ENCODE peak calls at places on chromosomes 5 and 9, in ten cellular contexts. R, O, T, J, Z, A, C, X, W and G are unnamed samples. For H3K27me3, the result is how much of the 10 kb centered on the place peaks cover.

GRCh38 chr9:121770415-121771273 is 119.2 kb downstream of the DAB2IP start:
- DNase-seq in R (no peak), O (no peak), T (no peak), J (no peak), Z (no peak), A (peak), C (no peak), X (no peak), W (no peak), G (no peak)

GRCh38 chr5:124341066-124341943 is 405.1 kb downstream of the ZNF608 start:
- DNase-seq in R (no peak), O (no peak), T (no peak), J (no peak), Z (no peak), A (no peak), C (no peak), X (no peak), W (no peak), G (no peak)

GRCh38 chr9:82302968-82303655 is 314.5 kb downstream of the SPATA31D1 start:
- DNase-seq in R (no peak), O (no peak), T (no peak), J (no peak), Z (no peak), A (no peak), C (no peak), X (no peak), W (no peak), G (no peak)

GRCh38 chr9:129287595-129288305 is 109.7 kb upstream of the IER5L start:
- DNase-seq in R (no peak), O (no peak), T (no peak), J (no peak), Z (peak), A (no peak), C (peak), X (no peak), W (no peak), G (no peak)

GRCh38 chr5:26430323-26430722 is 608.1 kb downstream of the CDH9 start:
- DNase-seq in R (no peak), O (no peak), T (no peak), J (no peak), Z (no peak), A (no peak), C (no peak), X (no peak), W (no peak), G (no peak)

GRCh38 chr9:91948061-91948422 is 2.0 kb downstream of the ROR2 start:
- DNase-seq in R (no peak), O (peak), T (no peak), J (no peak), Z (no peak), A (no peak), C (no peak), X (no peak), W (peak), G (no peak)

GRCh38 chr9:83281306-83282255 is 218.6 kb upstream of the RASEF start:
- DNase-seq in R (no peak), O (no peak), T (peak), J (no peak), Z (no peak), A (peak), C (no peak), X (no peak), W (no peak), G (peak)

GRCh38 chr5:178984145-178985072 is 10.7 kb downstream of the GRM6 start:
- DNase-seq in R (no peak), O (no peak), T (no peak), J (no peak), Z (no peak), A (no peak), C (no peak), X (no peak), W (no peak), G (no peak)

GRCh38 chr9:83166369-83166768 is 103.4 kb upstream of the RASEF start:
- DNase-seq in R (no peak), O (no peak), T (no peak), J (no peak), Z (no peak), A (peak), C (no peak), X (no peak), W (no peak), G (peak)

DNA sequence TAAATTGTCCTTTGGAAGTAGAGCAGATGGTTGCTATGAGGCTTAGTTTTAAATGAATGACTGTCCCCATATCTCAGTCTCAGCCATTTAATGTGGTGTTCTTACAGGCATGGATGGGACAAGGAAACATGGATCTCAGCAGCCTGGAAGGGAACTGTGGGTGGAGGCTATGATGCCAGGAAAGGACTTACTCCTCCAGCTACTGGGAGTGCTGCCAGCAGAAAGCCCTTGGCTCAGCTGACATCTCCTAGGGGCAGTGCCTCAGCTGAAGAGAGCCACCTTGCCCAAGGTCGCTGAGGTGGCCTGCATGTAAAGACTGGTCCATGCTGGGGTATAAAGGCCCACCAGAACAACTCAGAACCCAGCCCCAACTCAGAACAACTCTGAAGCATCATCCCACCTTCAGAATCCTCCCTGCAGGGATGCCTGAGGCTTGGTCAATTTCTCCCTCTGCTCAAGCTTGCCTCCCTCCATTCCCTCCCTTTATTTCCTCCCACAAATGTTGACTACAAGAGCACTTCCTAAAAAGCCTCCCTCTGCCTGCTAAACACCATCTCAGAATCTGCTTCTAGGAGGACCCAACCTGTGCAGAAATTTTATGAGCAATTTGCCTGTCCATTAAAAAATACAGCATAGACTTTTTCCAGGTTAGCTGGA is 1.8 kb upstream of the PDE8B start:
- DNase-seq in R (no peak), O (no peak), T (no peak), J (no peak), Z (no peak), A (no peak), C (peak), X (no peak), W (no peak), G (no peak)
- H3K27me3 ChIP-seq in R (under half), O (under half), T (under half), J (under half), Z (under half), A (under half), C (under half), X (under half), W (half or more), G (under half)

DNA sequence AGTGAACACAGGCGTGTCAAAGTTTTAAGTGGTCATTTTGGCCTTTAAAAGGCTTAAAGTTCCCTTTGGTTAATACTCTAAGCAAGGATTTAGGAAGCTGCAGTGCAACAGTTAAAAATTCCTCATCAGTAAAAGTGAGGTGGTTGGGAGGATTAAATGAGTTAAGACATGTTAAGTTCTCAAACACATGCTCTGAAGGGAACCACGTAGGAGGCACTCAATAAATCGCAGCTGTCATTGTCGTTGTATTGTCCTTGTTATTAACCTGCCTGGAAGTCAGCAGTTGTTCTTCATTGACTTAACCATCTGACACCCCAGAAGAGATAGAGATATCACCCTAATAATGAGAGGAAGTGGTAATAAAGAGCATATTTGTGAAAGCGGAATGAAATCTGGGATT is 247.5 kb downstream of the MARCHF11 start:
- DNase-seq in R (no peak), O (peak), T (no peak), J (no peak), Z (no peak), A (no peak), C (no peak), X (no peak), W (no peak), G (no peak)
- H3K27me3 ChIP-seq in R (under half), O (under half), T (under half), J (under half), Z (under half), A (under half), C (under half), X (under half), W (under half), G (under half)

DNA sequence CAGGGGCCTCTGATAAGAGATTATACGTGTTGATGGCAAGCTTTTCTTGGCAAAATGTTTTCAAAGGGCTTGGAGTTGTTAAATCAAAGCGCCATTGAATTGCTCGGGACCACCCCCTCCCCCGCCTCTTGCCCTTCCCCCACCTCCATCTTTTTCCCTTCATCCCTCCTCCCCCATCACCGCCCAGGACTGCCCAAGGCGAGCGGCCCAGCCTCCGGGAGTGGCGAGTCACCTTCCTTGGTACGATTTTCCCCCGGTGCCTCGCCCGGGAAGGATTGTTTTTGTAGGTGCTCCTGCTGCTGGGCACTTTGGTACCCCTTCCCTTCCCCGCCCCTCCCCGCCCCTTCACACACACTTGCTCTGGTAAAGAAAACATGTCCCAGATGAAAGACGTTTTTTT is 61.2 kb downstream of the TMEM174 start:
- DNase-seq in R (no peak), O (no peak), T (no peak), J (no peak), Z (no peak), A (no peak), C (no peak), X (no peak), W (no peak), G (no peak)
- H3K27me3 ChIP-seq in R (under half), O (under half), T (under half), J (under half), Z (half or more), A (under half), C (half or more), X (under half), W (half or more), G (under half)

GRCh38 chr5:72108200-72109050 is 1.1 kb downstream of the MAP1B start:
- DNase-seq in R (no peak), O (peak), T (peak), J (peak), Z (peak), A (peak), C (peak), X (no peak), W (peak), G (no peak)
- H3K27me3 ChIP-seq in R (under half), O (under half), T (under half), J (under half), Z (under half), A (under half), C (under half), X (under half), W (under half), G (under half)

GRCh38 chr5:95283022-95283615 is 1.8 kb downstream of the MCTP1 start:
- DNase-seq in R (no peak), O (no peak), T (no peak), J (no peak), Z (no peak), A (no peak), C (no peak), X (no peak), W (peak), G (no peak)

GRCh38 chr5:95281211-95281610 is 3.7 kb downstream of the MCTP1 start:
- DNase-seq in R (no peak), O (no peak), T (peak), J (no peak), Z (no peak), A (peak), C (no peak), X (peak), W (peak), G (peak)

GRCh38 chr5:95284512-95285405 is at the start of gene MCTP1:
- DNase-seq in R (no peak), O (peak), T (no peak), J (no peak), Z (no peak), A (peak), C (no peak), X (no peak), W (peak), G (no peak)

GRCh38 chr5:95285406-95285761 is 490 bp upstream of the MCTP1 start:
- DNase-seq in R (no peak), O (no peak), T (no peak), J (no peak), Z (no peak), A (peak), C (no peak), X (no peak), W (peak), G (no peak)

DNA sequence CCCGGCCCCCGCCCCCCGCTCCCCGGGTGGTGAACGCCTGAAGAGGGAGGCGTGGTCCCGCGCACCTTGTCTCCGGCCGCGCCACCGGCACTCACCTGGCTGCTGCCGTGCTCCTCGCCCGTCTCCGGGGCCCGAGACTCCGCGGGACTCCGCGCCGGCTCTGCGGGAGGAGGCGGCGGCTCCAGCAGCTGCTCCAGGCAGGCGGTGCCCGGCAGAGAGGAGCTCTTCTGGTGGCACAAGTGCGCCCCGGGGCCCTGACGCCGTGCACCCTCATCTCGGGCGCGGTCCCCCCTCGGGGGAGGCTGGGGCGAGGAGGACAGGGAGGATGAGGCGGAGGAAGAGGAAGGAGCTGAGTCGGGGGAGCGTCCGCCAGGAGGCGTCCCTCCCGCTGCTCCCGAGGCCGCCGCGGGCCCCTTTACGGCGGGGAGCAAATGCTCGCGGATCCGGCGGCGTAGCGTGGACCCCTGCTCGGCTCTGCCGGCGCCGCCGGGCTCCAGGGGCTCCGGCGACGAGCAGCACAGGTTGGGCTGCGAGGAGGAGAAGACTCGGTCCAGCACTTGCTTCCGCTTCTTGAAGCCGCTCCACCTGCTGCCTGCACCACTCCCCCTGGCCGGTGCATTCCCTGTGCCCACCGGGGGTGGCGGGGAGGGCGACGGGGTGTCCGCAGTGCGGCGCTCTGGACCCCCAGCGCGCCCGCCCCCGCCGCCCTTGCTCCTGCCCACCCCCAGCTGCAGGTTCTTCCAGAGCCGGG is 958 bp downstream of the MCTP1 start:
- DNase-seq in R (peak), O (peak), T (no peak), J (no peak), Z (no peak), A (peak), C (no peak), X (no peak), W (peak), G (no peak)
- H3K27me3 ChIP-seq in R (under half), O (under half), T (under half), J (under half), Z (half or more), A (under half), C (under half), X (under half), W (half or more), G (under half)

GRCh38 chr9:126372716-126373115 is 46.1 kb downstream of the MVB12B start:
- DNase-seq in R (no peak), O (no peak), T (no peak), J (no peak), Z (no peak), A (peak), C (no peak), X (no peak), W (no peak), G (no peak)
- H3K27me3 ChIP-seq in R (under half), O (under half), T (under half), J (under half), Z (under half), A (under half), C (under half), X (under half), W (under half), G (under half)

GRCh38 chr9:132126837-132127236 is 35.0 kb upstream of the NTNG2 start:
- DNase-seq in R (no peak), O (no peak), T (no peak), J (no peak), Z (no peak), A (no peak), C (no peak), X (no peak), W (no peak), G (no peak)

GRCh38 chr9:132125361-132125760 is 36.5 kb upstream of the NTNG2 start:
- DNase-seq in R (no peak), O (no peak), T (no peak), J (no peak), Z (no peak), A (no peak), C (no peak), X (no peak), W (no peak), G (no peak)

GRCh38 chr9:132128191-132128590 is 33.7 kb upstream of the NTNG2 start:
- DNase-seq in R (no peak), O (no peak), T (no peak), J (no peak), Z (no peak), A (no peak), C (no peak), X (no peak), W (no peak), G (no peak)

GRCh38 chr9:132125944-132126720 is 35.7 kb upstream of the NTNG2 start:
- DNase-seq in R (no peak), O (no peak), T (no peak), J (no peak), Z (no peak), A (no peak), C (no peak), X (no peak), W (no peak), G (no peak)

DNA sequence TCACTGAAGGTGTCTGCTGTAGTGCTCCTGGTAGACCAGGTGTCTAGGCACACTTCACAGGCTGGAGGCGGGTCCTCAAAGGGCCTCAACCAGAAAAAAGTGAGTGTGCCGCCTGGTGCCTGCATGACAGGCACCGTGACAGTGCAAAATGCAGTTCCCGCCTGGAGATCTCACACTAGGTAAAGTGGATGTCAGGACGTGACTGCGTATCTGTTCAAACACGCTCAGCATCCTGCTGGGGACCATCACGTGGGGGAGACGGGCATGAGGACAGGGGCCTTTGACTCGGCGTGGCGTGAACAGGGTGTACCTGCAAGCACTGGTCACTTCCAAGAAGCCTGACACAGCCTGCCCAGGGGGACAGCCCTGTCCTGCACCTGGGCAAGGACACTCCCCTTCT is 32.3 kb upstream of the NTNG2 start:
- DNase-seq in R (no peak), O (no peak), T (no peak), J (no peak), Z (no peak), A (no peak), C (no peak), X (no peak), W (no peak), G (no peak)
- H3K27me3 ChIP-seq in R (under half), O (under half), T (under half), J (under half), Z (half or more), A (under half), C (half or more), X (under half), W (under half), G (under half)

DNA sequence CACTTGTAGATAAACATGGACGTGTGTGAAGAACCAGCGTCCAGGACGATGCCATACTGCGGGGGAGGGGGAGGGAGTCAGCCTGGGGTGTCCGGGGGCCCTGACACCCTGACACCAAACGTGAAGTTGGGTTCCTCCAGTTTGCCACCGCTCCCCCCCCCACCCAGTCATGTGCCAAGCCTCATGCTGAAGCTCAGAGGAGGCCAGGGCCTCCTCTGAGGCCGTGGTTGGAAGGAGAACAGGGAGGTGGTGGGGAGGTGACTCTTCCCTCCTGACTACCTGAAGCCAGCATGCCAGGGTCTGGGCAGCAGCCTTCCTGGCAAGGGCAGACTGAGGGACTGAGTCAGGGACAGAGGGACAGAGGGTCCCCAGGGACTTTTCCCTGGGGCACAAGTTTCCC is 1.6 kb downstream of the ENTPD2 start:
- DNase-seq in R (no peak), O (no peak), T (no peak), J (no peak), Z (no peak), A (no peak), C (no peak), X (no peak), W (no peak), G (no peak)
- H3K27me3 ChIP-seq in R (under half), O (under half), T (under half), J (under half), Z (under half), A (under half), C (half or more), X (under half), W (half or more), G (half or more)

DNA sequence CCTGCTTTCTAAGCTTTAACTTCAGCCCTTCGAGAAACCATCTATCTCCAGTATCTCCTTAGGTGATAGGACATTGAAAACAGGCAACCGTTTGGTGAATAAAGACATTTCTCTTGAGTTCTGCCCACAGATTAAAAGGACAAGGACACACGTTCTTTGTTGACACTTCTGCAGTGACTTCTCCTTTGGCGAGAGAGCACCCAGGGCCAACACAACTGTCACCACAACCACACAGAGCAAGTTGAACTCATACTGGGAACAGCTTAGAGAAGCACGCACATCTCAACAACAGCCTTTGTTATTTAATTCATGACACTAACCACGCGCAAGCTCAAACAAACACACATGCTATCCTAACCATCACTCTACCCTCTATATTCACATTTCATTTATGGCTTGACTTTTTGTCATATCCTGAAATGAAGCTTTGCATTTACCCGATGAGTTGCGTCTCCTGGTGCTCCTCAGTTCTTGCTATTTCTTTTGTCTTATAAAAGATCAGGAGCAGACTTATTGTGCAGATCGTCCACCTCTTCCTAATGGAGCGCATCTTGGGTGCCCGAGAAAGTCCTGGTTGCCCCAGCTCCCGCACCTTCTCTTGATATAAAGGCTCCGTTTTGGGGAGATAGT is 561 bp downstream of the ST8SIA4 start:
- DNase-seq in R (no peak), O (no peak), T (no peak), J (no peak), Z (no peak), A (no peak), C (no peak), X (no peak), W (peak), G (no peak)
- H3K27me3 ChIP-seq in R (under half), O (under half), T (under half), J (under half), Z (under half), A (under half), C (under half), X (under half), W (half or more), G (under half)